ENCODE peak calls at places on chromosomes 3 and 15, in ten cellular contexts. B is left cardiac atrium; K is RWPE1; P is HFF-Myc; M is non-pigmented ciliary epithelial cell; N is lower lobe of right lung; L is activated T-cell treated with anti-CD3 and anti-CD28 coated beads, Interleukin-2, amount 50 U/mL, for 48 hours; T is activated naive CD4-positive, alpha-beta T cell; F is stimulated activated CD4-positive, alpha-beta T cell treated with anti-CD3 and anti-CD28 coated beads, Interleukin-2, amount 100 ng/mL, for 48 hours; A is hepatic stellate cell. H is an unnamed sample.

GRCh38 chr15:31344266-31344665 is 17.6 kb downstream of the KLF13 start:
- DNase-seq in T (no peak), N (peak), A (no peak), M (no peak), P (no peak), K (no peak), F (no peak), L (no peak), B (no peak), H (no peak)

GRCh38 chr3:160678447-160678846 is 1.5 kb downstream of the ARL14 start:
- DNase-seq in L (no peak), F (no peak), P (no peak), N (no peak), K (no peak), M (no peak), B (no peak), A (no peak), T (no peak), H (no peak)

GRCh38 chr3:149134560-149134959 is 5.1 kb downstream of the HPS3 start:
- DNase-seq in T (no peak), M (no peak), K (no peak), F (no peak), B (no peak), A (peak), L (no peak), N (no peak), P (no peak), H (peak)

GRCh38 chr3:12954891-12955650 is 113.7 kb upstream of the RPL32 start:
- DNase-seq in B (peak), T (no peak), N (peak), A (peak), P (no peak), F (peak), L (peak), M (no peak), K (peak), H (no peak)

GRCh38 chr3:101069796-101070195 is 76.6 kb upstream of the ABI3BP start:
- DNase-seq in A (no peak), L (no peak), M (no peak), P (no peak), K (no peak), N (no peak), B (no peak), T (no peak), F (no peak), H (no peak)

GRCh38 chr15:70017796-70018195 is 79.9 kb downstream of the TLE3 start:
- DNase-seq in K (no peak), L (no peak), M (no peak), N (no peak), B (no peak), T (no peak), A (no peak), F (no peak), P (no peak), H (no peak)

GRCh38 chr3:180358179-180358578 is 243.8 kb upstream of the TTC14 start:
- DNase-seq in P (no peak), L (no peak), K (no peak), N (no peak), A (no peak), M (no peak), B (no peak), T (no peak), F (no peak), H (no peak)

GRCh38 chr3:162171970-162172369 is 675.4 kb downstream of the OTOL1 start:
- DNase-seq in L (no peak), B (no peak), P (no peak), T (no peak), F (no peak), N (no peak), M (no peak), A (no peak), K (no peak), H (no peak)

GRCh38 chr15:79903137-79903536 is 6.3 kb upstream of the MTHFS start:
- DNase-seq in L (no peak), N (no peak), A (no peak), K (no peak), T (no peak), M (no peak), F (no peak), P (no peak), B (no peak), H (no peak)